ENCODE peak calls at places on chromosomes 16 and 17, in five cellular contexts. G is heart right ventricle, Z is IMR-90, I is fibroblast of mammary gland, R is dorsolateral prefrontal cortex. C is an unnamed sample.
A peak's percentile ranks its signal among the peaks of the same experiment; 100 is the strongest.

GRCh38 chr16:77394699-77395098 is 40.1 kb downstream of the ADAMTS18 start:
- DNase-seq in I (no peak), G (no peak), R (no peak), Z (no peak), C (no peak)

GRCh38 chr17:72416054-72416691 is 295.4 kb downstream of the SOX9 start:
- DNase-seq in R (no peak), Z (no peak), I (no peak), G (no peak), C (peak; percentile 22)

GRCh38 chr17:31684901-31685300 is 174.1 kb downstream of the COPRS start:
- DNase-seq in G (no peak), Z (no peak), R (no peak), I (no peak), C (no peak)

GRCh38 chr16:89202422-89203215 is 2.3 kb upstream of the SLC22A31 start:
- DNase-seq in I (no peak), G (no peak), R (no peak), Z (no peak), C (no peak)

GRCh38 chr17:8005951-8006730 is 3.7 kb downstream of the GUCY2D start:
- DNase-seq in Z (no peak), I (no peak), R (no peak), G (no peak), C (no peak)

GRCh38 chr16:68242085-68242484 is 3.1 kb upstream of the PLA2G15 start:
- DNase-seq in G (no peak), Z (no peak), I (no peak), R (no peak), C (no peak)

GRCh38 chr16:11128211-11129123 is 127.5 kb downstream of the SOCS1 start:
- DNase-seq in I (peak; percentile 84), Z (peak; percentile 79), G (peak; percentile 76), R (no peak), C (peak; percentile 71)

GRCh38 chr16:12162151-12162559 is 185.6 kb downstream of the SNX29 start:
- DNase-seq in R (no peak), Z (peak; percentile 56), I (no peak), G (no peak), C (peak; percentile 69)

GRCh38 chr17:59786536-59787319 is 79.3 kb downstream of the VMP1 start:
- DNase-seq in I (peak; percentile 100), Z (peak; percentile 100), G (no peak), R (no peak), C (peak; percentile 100)

GRCh38 chr16:57897053-57897784 is 73.7 kb downstream of the CNGB1 start:
- DNase-seq in G (no peak), Z (no peak), I (no peak), R (no peak), C (no peak)

GRCh38 chr17:6796887-6797490 is 21.0 kb downstream of the FBXO39 start:
- DNase-seq in Z (no peak), R (no peak), I (peak; percentile 78), G (no peak), C (no peak)

GRCh38 chr17:66822009-66822408 is 12.9 kb upstream of the CACNG5 start:
- DNase-seq in I (no peak), Z (no peak), R (no peak), G (no peak), C (no peak)

GRCh38 chr16:3112058-3112880 is at the start of gene ZNF205:
- DNase-seq in G (peak; percentile 80), Z (peak; percentile 70), R (peak; percentile 89), I (peak; percentile 73), C (peak; percentile 74)

DNA sequence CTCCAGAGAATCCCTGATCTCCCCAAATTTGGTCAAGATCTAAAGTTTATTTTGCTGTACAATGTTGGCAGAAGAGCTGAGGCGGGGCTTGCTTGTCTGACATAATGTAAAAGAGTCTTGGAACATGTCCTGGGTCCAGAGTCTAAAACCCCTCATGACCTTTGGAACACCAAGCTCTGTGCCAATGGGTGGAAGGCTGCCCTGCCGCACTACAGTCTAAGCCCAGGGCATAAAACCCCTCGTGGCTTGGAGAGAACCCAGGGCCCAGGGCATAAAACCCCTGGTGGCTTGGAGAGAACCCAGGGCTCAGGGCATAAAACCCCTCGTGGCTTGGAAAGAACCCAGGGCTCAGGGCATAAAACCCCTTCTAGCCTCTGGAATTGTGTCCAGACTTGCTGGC is 36.7 kb downstream of the CCDC57 start:
- DNase-seq in I (no peak), R (no peak), Z (no peak), G (no peak), C (no peak)
- H3K4me3 ChIP-seq in I (no peak overlapping the region), R (no peak overlapping the region), Z (no peak overlapping the region), G (no peak overlapping the region), C (no peak overlapping the region)

GRCh38 chr17:82494236-82495055 is 25.1 kb upstream of the FOXK2 start:
- DNase-seq in I (peak; percentile 97), Z (peak; percentile 97), R (peak; percentile 90), G (peak; percentile 86), C (peak; percentile 96)
- TF ChIP-seq CTCF in I (peak; percentile 99), Z (peak; percentile 97), R (peak; percentile 93), G (peak; percentile 94), C (peak; percentile 96)

GRCh38 chr17:40095356-40095943 is 4.9 kb downstream of the NR1D1 start:
- DNase-seq in R (no peak), Z (no peak), G (no peak), I (no peak), C (no peak)

GRCh38 chr17:40094874-40095273 is 5.5 kb downstream of the NR1D1 start:
- DNase-seq in I (no peak), Z (no peak), G (no peak), R (no peak), C (no peak)

GRCh38 chr17:40097087-40097486 is 3.3 kb downstream of the NR1D1 start:
- DNase-seq in I (no peak), R (no peak), G (no peak), Z (no peak), C (no peak)

GRCh38 chr17:40097931-40098845 is 2.2 kb downstream of the NR1D1 start:
- DNase-seq in I (peak; percentile 83), Z (no peak), R (no peak), G (peak; percentile 61), C (peak; percentile 71)

GRCh38 chr17:40095944-40096791 is 4.2 kb downstream of the NR1D1 start:
- DNase-seq in I (peak; percentile 85), Z (peak; percentile 19), G (no peak), R (no peak), C (peak; percentile 61)
- H3K4me3 ChIP-seq in I (no peak overlapping the region), Z (no peak overlapping the region), G (peak overlapping the region; percentile 92), R (peak overlapping the region; percentile 77), C (no peak overlapping the region)

DNA sequence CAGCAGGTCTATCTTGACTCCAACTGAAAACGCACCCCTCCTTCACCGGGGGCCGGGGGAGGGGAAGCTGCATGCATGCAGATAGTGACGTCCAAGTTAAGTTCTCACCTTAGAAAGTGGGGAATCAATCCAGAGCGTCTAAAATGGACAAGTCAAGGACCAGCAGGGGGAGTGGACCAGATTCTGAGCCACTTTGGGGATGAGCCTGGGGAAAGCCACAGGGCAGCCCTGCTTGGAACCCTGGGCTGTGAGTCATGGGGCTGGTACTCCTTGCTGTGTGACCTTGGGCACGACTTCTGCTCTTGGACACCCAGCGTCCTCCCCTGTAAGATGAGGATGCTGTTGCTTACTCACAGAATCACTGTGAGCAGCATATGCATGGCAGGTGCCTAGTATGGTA is 9.1 kb downstream of the TNFRSF13B start:
- DNase-seq in I (peak; percentile 11), Z (no peak), R (no peak), G (no peak), C (no peak)
- TF ChIP-seq CTCF in I (peak; percentile 15), Z (no peak), R (no peak), G (no peak), C (no peak)

GRCh38 chr17:80611831-80612230 is 67.2 kb downstream of the RPTOR start:
- DNase-seq in I (no peak), R (no peak), Z (no peak), G (no peak), C (no peak)

GRCh38 chr17:80614320-80614719 is 69.7 kb downstream of the RPTOR start:
- DNase-seq in G (no peak), Z (no peak), I (no peak), R (no peak), C (no peak)

GRCh38 chr17:80612997-80613731 is 68.5 kb downstream of the RPTOR start:
- DNase-seq in I (no peak), G (no peak), R (no peak), Z (no peak), C (no peak)

GRCh38 chr17:80615311-80615710 is 70.7 kb downstream of the RPTOR start:
- DNase-seq in I (no peak), G (no peak), R (no peak), Z (no peak), C (no peak)

DNA sequence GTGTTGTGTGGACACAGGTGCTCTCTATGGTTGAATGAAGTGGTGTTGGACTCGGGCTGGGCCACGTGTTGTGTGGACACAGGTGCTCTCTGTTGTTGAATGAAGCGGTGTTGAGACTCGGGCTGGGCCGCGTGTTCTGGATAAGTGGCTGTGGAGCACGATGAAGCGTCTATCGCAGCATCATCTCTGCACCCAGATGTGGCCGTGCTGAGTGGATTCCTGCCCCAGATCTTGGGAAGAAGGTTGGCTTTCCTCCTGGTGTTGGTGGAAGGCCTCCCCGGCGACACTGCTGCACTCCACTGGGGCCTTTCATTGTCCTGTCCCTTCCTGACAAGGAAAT is 69.1 kb downstream of the RPTOR start:
- DNase-seq in G (no peak), Z (no peak), R (no peak), I (no peak), C (no peak)
- H3K4me3 ChIP-seq in G (no peak overlapping the region), Z (no peak overlapping the region), R (no peak overlapping the region), I (no peak overlapping the region), C (no peak overlapping the region)

GRCh38 chr17:28327709-28328108 is 7.6 kb downstream of the IFT20 start:
- DNase-seq in Z (peak; percentile 37), I (peak; percentile 54), R (no peak), G (no peak), C (no peak)
- TF ChIP-seq CTCF in Z (peak; percentile 23), I (peak; percentile 18), R (no peak), G (no peak), C (no peak)

DNA sequence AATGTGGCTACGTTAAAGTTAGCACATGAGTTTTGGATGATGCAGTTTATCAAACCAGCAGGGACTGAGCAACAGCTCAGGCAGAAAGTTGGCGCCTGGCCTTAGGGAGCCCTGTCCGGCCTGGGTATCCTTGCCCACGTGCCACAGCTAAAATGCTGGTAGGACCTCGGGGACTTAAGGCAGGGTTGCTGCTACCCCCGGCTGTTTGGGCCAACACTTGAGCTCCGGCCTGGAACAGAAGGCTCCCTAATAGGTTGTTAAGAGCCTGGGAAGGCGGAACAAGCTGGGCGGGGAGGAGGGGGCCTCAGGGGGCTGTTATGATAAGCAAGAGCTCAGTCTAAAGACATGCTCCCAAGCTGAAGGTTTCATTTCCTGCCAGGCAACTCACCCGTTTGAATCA is 39.7 kb downstream of the CUEDC1 start:
- DNase-seq in I (no peak), R (no peak), Z (peak; percentile 28), G (peak; percentile 45), C (no peak)
- H3K4me3 ChIP-seq in I (no peak overlapping the region), R (no peak overlapping the region), Z (no peak overlapping the region), G (no peak overlapping the region), C (no peak overlapping the region)